ENCODE peak calls at places on chromosomes 6 and 20, in four cellular contexts. One of them, this sample, is unnamed.

GRCh38 chr6:43147691-43148477 is 23.2 kb upstream of the SRF start:
- DNase-seq in iris pigment epithelial cell: no peak
- DNase-seq in stimulated activated CD4-positive, alpha-beta T cell treated with anti-CD3 and anti-CD28 coated beads, Interleukin-4, amount 100 ng/mL, for 24 hours: no peak
- DNase-seq in psoas muscle: no peak
- DNase-seq in this sample: no peak

GRCh38 chr6:1904898-1905297 is 295.2 kb downstream of the FOXC1 start:
- DNase-seq in psoas muscle: no peak
- DNase-seq in iris pigment epithelial cell: no peak
- DNase-seq in stimulated activated CD4-positive, alpha-beta T cell treated with anti-CD3 and anti-CD28 coated beads, Interleukin-4, amount 100 ng/mL, for 24 hours: no peak
- DNase-seq in this sample: no peak

GRCh38 chr20:44198872-44199271 is 11.7 kb downstream of the OSER1 start:
- DNase-seq in stimulated activated CD4-positive, alpha-beta T cell treated with anti-CD3 and anti-CD28 coated beads, Interleukin-4, amount 100 ng/mL, for 24 hours: no peak
- DNase-seq in iris pigment epithelial cell: no peak
- DNase-seq in psoas muscle: no peak
- DNase-seq in this sample: no peak

GRCh38 chr6:105607624-105608392 is 204.9 kb upstream of the PREP start:
- DNase-seq in iris pigment epithelial cell: no peak
- DNase-seq in psoas muscle: no peak
- DNase-seq in stimulated activated CD4-positive, alpha-beta T cell treated with anti-CD3 and anti-CD28 coated beads, Interleukin-4, amount 100 ng/mL, for 24 hours: no peak
- DNase-seq in this sample: no peak

GRCh38 chr6:1810880-1811279 is 201.2 kb downstream of the FOXC1 start:
- DNase-seq in psoas muscle: no peak
- DNase-seq in iris pigment epithelial cell: no peak
- DNase-seq in stimulated activated CD4-positive, alpha-beta T cell treated with anti-CD3 and anti-CD28 coated beads, Interleukin-4, amount 100 ng/mL, for 24 hours: no peak
- DNase-seq in this sample: no peak

GRCh38 chr6:170489836-170490235 is 63.3 kb downstream of the PSMB1 start:
- DNase-seq in psoas muscle: no peak
- DNase-seq in stimulated activated CD4-positive, alpha-beta T cell treated with anti-CD3 and anti-CD28 coated beads, Interleukin-4, amount 100 ng/mL, for 24 hours: no peak
- DNase-seq in iris pigment epithelial cell: no peak
- DNase-seq in this sample: no peak

GRCh38 chr6:135496805-135497411 is 632 bp downstream of the AHI1 start:
- DNase-seq in iris pigment epithelial cell: no peak
- DNase-seq in psoas muscle: no peak
- DNase-seq in stimulated activated CD4-positive, alpha-beta T cell treated with anti-CD3 and anti-CD28 coated beads, Interleukin-4, amount 100 ng/mL, for 24 hours: no peak
- DNase-seq in this sample: no peak

GRCh38 chr20:21380711-21381110 is 16.6 kb downstream of the NKX2-4 start:
- DNase-seq in iris pigment epithelial cell: no peak
- DNase-seq in stimulated activated CD4-positive, alpha-beta T cell treated with anti-CD3 and anti-CD28 coated beads, Interleukin-4, amount 100 ng/mL, for 24 hours: no peak
- DNase-seq in psoas muscle: no peak
- DNase-seq in this sample: no peak

GRCh38 chr6:110039996-110040383 is 61.9 kb downstream of the GPR6 start:
- DNase-seq in stimulated activated CD4-positive, alpha-beta T cell treated with anti-CD3 and anti-CD28 coated beads, Interleukin-4, amount 100 ng/mL, for 24 hours: peak
- DNase-seq in iris pigment epithelial cell: peak
- DNase-seq in psoas muscle: no peak
- DNase-seq in this sample: peak

GRCh38 chr6:128713461-128713860 is 169.5 kb upstream of the LAMA2 start:
- DNase-seq in stimulated activated CD4-positive, alpha-beta T cell treated with anti-CD3 and anti-CD28 coated beads, Interleukin-4, amount 100 ng/mL, for 24 hours: no peak
- DNase-seq in iris pigment epithelial cell: peak
- DNase-seq in psoas muscle: no peak
- DNase-seq in this sample: no peak

GRCh38 chr20:23161968-23162696 is 76.0 kb upstream of the CD93 start:
- DNase-seq in stimulated activated CD4-positive, alpha-beta T cell treated with anti-CD3 and anti-CD28 coated beads, Interleukin-4, amount 100 ng/mL, for 24 hours: no peak
- DNase-seq in psoas muscle: peak
- DNase-seq in iris pigment epithelial cell: peak
- DNase-seq in this sample: no peak

GRCh38 chr6:14477559-14477958 is 360.0 kb downstream of the CD83 start:
- DNase-seq in stimulated activated CD4-positive, alpha-beta T cell treated with anti-CD3 and anti-CD28 coated beads, Interleukin-4, amount 100 ng/mL, for 24 hours: no peak
- DNase-seq in iris pigment epithelial cell: no peak
- DNase-seq in psoas muscle: no peak
- DNase-seq in this sample: no peak

GRCh38 chr6:155274533-155274932 is 10.7 kb downstream of the CLDN20 start:
- DNase-seq in iris pigment epithelial cell: peak
- DNase-seq in psoas muscle: no peak
- DNase-seq in stimulated activated CD4-positive, alpha-beta T cell treated with anti-CD3 and anti-CD28 coated beads, Interleukin-4, amount 100 ng/mL, for 24 hours: no peak
- DNase-seq in this sample: no peak

GRCh38 chr6:162371133-162371532 is 356.4 kb downstream of the PRKN start:
- DNase-seq in psoas muscle: no peak
- DNase-seq in iris pigment epithelial cell: no peak
- DNase-seq in stimulated activated CD4-positive, alpha-beta T cell treated with anti-CD3 and anti-CD28 coated beads, Interleukin-4, amount 100 ng/mL, for 24 hours: no peak
- DNase-seq in this sample: no peak

GRCh38 chr20:62400541-62400940 is 6.5 kb downstream of the CABLES2 start:
- DNase-seq in iris pigment epithelial cell: no peak
- DNase-seq in psoas muscle: no peak
- DNase-seq in stimulated activated CD4-positive, alpha-beta T cell treated with anti-CD3 and anti-CD28 coated beads, Interleukin-4, amount 100 ng/mL, for 24 hours: no peak
- DNase-seq in this sample: no peak

GRCh38 chr6:5752282-5752681 is 254.4 kb downstream of the NRN1 start:
- DNase-seq in stimulated activated CD4-positive, alpha-beta T cell treated with anti-CD3 and anti-CD28 coated beads, Interleukin-4, amount 100 ng/mL, for 24 hours: no peak
- DNase-seq in iris pigment epithelial cell: peak
- DNase-seq in psoas muscle: no peak
- DNase-seq in this sample: no peak

GRCh38 chr20:54611701-54612487 is 136.5 kb downstream of the DOK5 start:
- DNase-seq in psoas muscle: no peak
- DNase-seq in iris pigment epithelial cell: no peak
- DNase-seq in stimulated activated CD4-positive, alpha-beta T cell treated with anti-CD3 and anti-CD28 coated beads, Interleukin-4, amount 100 ng/mL, for 24 hours: no peak
- DNase-seq in this sample: no peak

GRCh38 chr20:61251529-61252393 is at the start of gene CDH4:
- DNase-seq in stimulated activated CD4-positive, alpha-beta T cell treated with anti-CD3 and anti-CD28 coated beads, Interleukin-4, amount 100 ng/mL, for 24 hours: no peak
- DNase-seq in iris pigment epithelial cell: no peak
- DNase-seq in psoas muscle: no peak
- DNase-seq in this sample: no peak

GRCh38 chr6:130900913-130901312 is 73.7 kb downstream of the SMLR1 start:
- DNase-seq in psoas muscle: peak
- DNase-seq in iris pigment epithelial cell: peak
- DNase-seq in stimulated activated CD4-positive, alpha-beta T cell treated with anti-CD3 and anti-CD28 coated beads, Interleukin-4, amount 100 ng/mL, for 24 hours: no peak
- DNase-seq in this sample: no peak

GRCh38 chr6:7260291-7261029 is 52.5 kb downstream of the SSR1 start:
- DNase-seq in psoas muscle: no peak
- DNase-seq in iris pigment epithelial cell: no peak
- DNase-seq in stimulated activated CD4-positive, alpha-beta T cell treated with anti-CD3 and anti-CD28 coated beads, Interleukin-4, amount 100 ng/mL, for 24 hours: no peak
- DNase-seq in this sample: no peak

GRCh38 chr6:11848852-11849731 is 70.5 kb upstream of the ADTRP start:
- DNase-seq in psoas muscle: no peak
- DNase-seq in iris pigment epithelial cell: peak
- DNase-seq in stimulated activated CD4-positive, alpha-beta T cell treated with anti-CD3 and anti-CD28 coated beads, Interleukin-4, amount 100 ng/mL, for 24 hours: no peak
- DNase-seq in this sample: no peak

GRCh38 chr20:18857640-18858039 is 44.1 kb downstream of the SCP2D1 start:
- DNase-seq in iris pigment epithelial cell: no peak
- DNase-seq in psoas muscle: no peak
- DNase-seq in stimulated activated CD4-positive, alpha-beta T cell treated with anti-CD3 and anti-CD28 coated beads, Interleukin-4, amount 100 ng/mL, for 24 hours: no peak
- DNase-seq in this sample: no peak

GRCh38 chr20:57659131-57659788 is 39.0 kb upstream of the ZBP1 start:
- DNase-seq in psoas muscle: no peak
- DNase-seq in stimulated activated CD4-positive, alpha-beta T cell treated with anti-CD3 and anti-CD28 coated beads, Interleukin-4, amount 100 ng/mL, for 24 hours: no peak
- DNase-seq in iris pigment epithelial cell: no peak
- DNase-seq in this sample: no peak

GRCh38 chr6:99138445-99138844 is 190.7 kb upstream of the FBXL4 start:
- DNase-seq in iris pigment epithelial cell: no peak
- DNase-seq in stimulated activated CD4-positive, alpha-beta T cell treated with anti-CD3 and anti-CD28 coated beads, Interleukin-4, amount 100 ng/mL, for 24 hours: no peak
- DNase-seq in psoas muscle: no peak
- DNase-seq in this sample: no peak

GRCh38 chr6:113149511-113149910 is 707.6 kb upstream of the MARCKS start:
- DNase-seq in psoas muscle: no peak
- DNase-seq in iris pigment epithelial cell: peak
- DNase-seq in stimulated activated CD4-positive, alpha-beta T cell treated with anti-CD3 and anti-CD28 coated beads, Interleukin-4, amount 100 ng/mL, for 24 hours: no peak
- DNase-seq in this sample: no peak

GRCh38 chr6:140977425-140977824 is 1155.3 kb upstream of the GJE1 start:
- DNase-seq in stimulated activated CD4-positive, alpha-beta T cell treated with anti-CD3 and anti-CD28 coated beads, Interleukin-4, amount 100 ng/mL, for 24 hours: no peak
- DNase-seq in iris pigment epithelial cell: peak
- DNase-seq in psoas muscle: no peak
- DNase-seq in this sample: no peak

This sample was measured in activated naive CD4-positive, alpha-beta T cell.